ENCODE peak calls at places on chromosomes 16 and 17, in four cellular contexts. E, W, D and X are unnamed samples.

GRCh38 chr16:12766853-12767252 is 36.8 kb downstream of the CPPED1 start:
- DNase-seq in E (no peak), W (no peak), D (no peak), X (no peak)

GRCh38 chr17:80888276-80889160 is 103.1 kb upstream of the CHMP6 start:
- DNase-seq in E (no peak), W (no peak), D (no peak), X (no peak)

GRCh38 chr16:67162439-67163163 is 1.9 kb upstream of the HSF4 start:
- DNase-seq in E (no peak), W (no peak), D (no peak), X (no peak)

GRCh38 chr17:55334881-55335523 is 70.2 kb downstream of the HLF start:
- DNase-seq in E (no peak), W (no peak), D (no peak), X (no peak)

GRCh38 chr17:30351730-30352129 is 17.9 kb upstream of the TMIGD1 start:
- DNase-seq in E (peak), W (no peak), D (no peak), X (no peak)

GRCh38 chr17:1107777-1108559 is 71.8 kb downstream of the ABR start:
- DNase-seq in E (no peak), W (no peak), D (no peak), X (no peak)

GRCh38 chr17:1073241-1073962 is 76.5 kb downstream of the TIMM22 start:
- DNase-seq in E (no peak), W (no peak), D (no peak), X (no peak)

GRCh38 chr17:45170976-45171337 is 9.3 kb downstream of the HEXIM2 start:
- DNase-seq in E (peak), W (peak), D (peak), X (peak)

GRCh38 chr16:23949630-23950290 is 114.0 kb downstream of the PRKCB start:
- DNase-seq in E (no peak), W (no peak), D (no peak), X (no peak)

GRCh38 chr17:28811594-28812135 is 30.9 kb downstream of the FAM222B start:
- DNase-seq in E (peak), W (no peak), D (peak), X (peak)

GRCh38 chr17:42276609-42277341 is 584 bp upstream of the STAT5B start:
- DNase-seq in E (peak), W (peak), D (peak), X (peak)

GRCh38 chr16:88049561-88050545 is 98.6 kb downstream of the BANP start:
- DNase-seq in E (no peak), W (no peak), D (no peak), X (no peak)

GRCh38 chr16:68444058-68444657 is 4.2 kb downstream of the SMPD3 start:
- DNase-seq in E (peak), W (no peak), D (peak), X (peak)

GRCh38 chr16:22317625-22318024 is 20.4 kb downstream of the POLR3E start:
- DNase-seq in E (no peak), W (no peak), D (no peak), X (no peak)

GRCh38 chr17:549197-550040 is 165.2 kb downstream of the VPS53 start:
- DNase-seq in E (peak), W (no peak), D (no peak), X (no peak)

GRCh38 chr17:27460196-27460725 is 4.0 kb downstream of the KSR1 start:
- DNase-seq in E (no peak), W (no peak), D (no peak), X (no peak)

GRCh38 chr16:10048850-10049249 is 133.4 kb downstream of the GRIN2A start:
- DNase-seq in E (no peak), W (no peak), D (no peak), X (no peak)

GRCh38 chr16:7590934-7591333 is 258.3 kb downstream of the RBFOX1 start:
- DNase-seq in E (no peak), W (no peak), D (no peak), X (no peak)

GRCh38 chr17:66664336-66664735 is 170.6 kb upstream of the CACNG5 start:
- DNase-seq in E (no peak), W (no peak), D (no peak), X (no peak)

GRCh38 chr16:79089735-79090284 is 510.7 kb downstream of the MAF start:
- DNase-seq in E (no peak), W (no peak), D (no peak), X (no peak)

GRCh38 chr16:84754353-84754856 is 54.6 kb downstream of the USP10 start:
- DNase-seq in E (peak), W (no peak), D (peak), X (peak)

GRCh38 chr17:21287703-21288449 is 3.4 kb downstream of the MAP2K3 start:
- DNase-seq in E (peak), W (peak), D (peak), X (peak)

GRCh38 chr16:68992521-68992920 is 112.9 kb upstream of the HAS3 start:
- DNase-seq in E (peak), W (no peak), D (peak), X (peak)

GRCh38 chr17:38852771-38853291 is 690 bp downstream of the RPL23 start:
- DNase-seq in E (peak), W (no peak), D (no peak), X (no peak)

GRCh38 chr16:90020838-90021382 is 1.7 kb upstream of the DBNDD1 start:
- DNase-seq in E (no peak), W (peak), D (peak), X (peak)

GRCh38 chr17:67779098-67779672 is 46.1 kb upstream of the BPTF start:
- DNase-seq in E (peak), W (no peak), D (peak), X (peak)

GRCh38 chr16:2243031-2243528 is 6.8 kb downstream of the DNASE1L2 start:
- DNase-seq in E (no peak), W (no peak), D (no peak), X (no peak)

GRCh38 chr16:67429799-67430503 is 970 bp upstream of the HSD11B2 start:
- DNase-seq in E (no peak), W (no peak), D (no peak), X (no peak)

GRCh38 chr17:50346313-50347086 is 574 bp downstream of the XYLT2 start:
- DNase-seq in E (no peak), W (no peak), D (no peak), X (peak)

GRCh38 chr16:56357291-56357764 is 68.0 kb downstream of the AMFR start:
- DNase-seq in E (no peak), W (no peak), D (peak), X (no peak)

GRCh38 chr17:83149761-83150251 is 70.4 kb downstream of the METRNL start:
- DNase-seq in E (no peak), W (no peak), D (no peak), X (no peak)

GRCh38 chr17:39621523-39622379 is 5.0 kb upstream of the PPP1R1B start:
- DNase-seq in E (peak), W (peak), D (peak), X (peak)

GRCh38 chr16:71205482-71206131 is 24.9 kb downstream of the HYDIN start:
- DNase-seq in E (no peak), W (peak), D (no peak), X (no peak)

GRCh38 chr17:21007646-21008045 is 35.2 kb downstream of the USP22 start:
- DNase-seq in E (no peak), W (no peak), D (no peak), X (no peak)